ENCODE peak calls at places on chromosomes 6 and 20, in ten cellular contexts. One of them, this sample, is unnamed.

GRCh38 chr6:79078057-79078969 is at the start of gene PHIP:
- DNase-seq in stimulated activated CD4-positive, alpha-beta T cell treated with anti-CD3 and anti-CD28 coated beads, Interleukin-15, amount 100 ng/mL, for 1 hour: peak
- DNase-seq in activated naive CD8-positive, alpha-beta T cell treated with anti-CD3 and anti-CD28 coated beads for 36 hours: peak
- DNase-seq in HEK293T: peak
- DNase-seq in NCI-H1092 treated with DMSO at 0.1 percent for 48 hours: peak
- DNase-seq in activated CD8-positive, alpha-beta memory T cell treated with anti-CD3 and anti-CD28 coated beads, Interleukin-2, amount 10 ng/mL, durations not matched to agents 7 days and 5 days: peak
- DNase-seq in iPS-NIHi11: peak
- DNase-seq in NCI-H1417: peak
- DNase-seq in COLO829: peak
- DNase-seq in SW 1271: peak
- DNase-seq in this sample: peak

GRCh38 chr6:110180228-110181008 is at the start of gene CDC40:
- DNase-seq in stimulated activated CD4-positive, alpha-beta T cell treated with anti-CD3 and anti-CD28 coated beads, Interleukin-15, amount 100 ng/mL, for 1 hour: peak
- DNase-seq in activated naive CD8-positive, alpha-beta T cell treated with anti-CD3 and anti-CD28 coated beads for 36 hours: peak
- DNase-seq in HEK293T: peak
- DNase-seq in NCI-H1092 treated with DMSO at 0.1 percent for 48 hours: peak
- DNase-seq in activated CD8-positive, alpha-beta memory T cell treated with anti-CD3 and anti-CD28 coated beads, Interleukin-2, amount 10 ng/mL, durations not matched to agents 7 days and 5 days: peak
- DNase-seq in iPS-NIHi11: peak
- DNase-seq in NCI-H1417: peak
- DNase-seq in COLO829: no peak
- DNase-seq in SW 1271: peak
- DNase-seq in this sample: peak

GRCh38 chr6:130421567-130421966 is 55.8 kb downstream of the TMEM200A start:
- DNase-seq in stimulated activated CD4-positive, alpha-beta T cell treated with anti-CD3 and anti-CD28 coated beads, Interleukin-15, amount 100 ng/mL, for 1 hour: no peak
- DNase-seq in activated naive CD8-positive, alpha-beta T cell treated with anti-CD3 and anti-CD28 coated beads for 36 hours: no peak
- DNase-seq in HEK293T: no peak
- DNase-seq in NCI-H1092 treated with DMSO at 0.1 percent for 48 hours: no peak
- DNase-seq in activated CD8-positive, alpha-beta memory T cell treated with anti-CD3 and anti-CD28 coated beads, Interleukin-2, amount 10 ng/mL, durations not matched to agents 7 days and 5 days: no peak
- DNase-seq in iPS-NIHi11: no peak
- DNase-seq in NCI-H1417: no peak
- DNase-seq in COLO829: no peak
- DNase-seq in SW 1271: no peak
- DNase-seq in this sample: no peak

GRCh38 chr6:1614448-1614766 is 4.7 kb downstream of the FOXC1 start:
- DNase-seq in stimulated activated CD4-positive, alpha-beta T cell treated with anti-CD3 and anti-CD28 coated beads, Interleukin-15, amount 100 ng/mL, for 1 hour: no peak
- DNase-seq in activated naive CD8-positive, alpha-beta T cell treated with anti-CD3 and anti-CD28 coated beads for 36 hours: no peak
- DNase-seq in HEK293T: no peak
- DNase-seq in NCI-H1092 treated with DMSO at 0.1 percent for 48 hours: no peak
- DNase-seq in activated CD8-positive, alpha-beta memory T cell treated with anti-CD3 and anti-CD28 coated beads, Interleukin-2, amount 10 ng/mL, durations not matched to agents 7 days and 5 days: no peak
- DNase-seq in iPS-NIHi11: no peak
- DNase-seq in NCI-H1417: no peak
- DNase-seq in COLO829: no peak
- DNase-seq in SW 1271: no peak
- DNase-seq in this sample: no peak

GRCh38 chr6:139240161-139241010 is 51.4 kb downstream of the TXLNB start:
- DNase-seq in stimulated activated CD4-positive, alpha-beta T cell treated with anti-CD3 and anti-CD28 coated beads, Interleukin-15, amount 100 ng/mL, for 1 hour: no peak
- DNase-seq in activated naive CD8-positive, alpha-beta T cell treated with anti-CD3 and anti-CD28 coated beads for 36 hours: no peak
- DNase-seq in HEK293T: no peak
- DNase-seq in NCI-H1092 treated with DMSO at 0.1 percent for 48 hours: peak
- DNase-seq in activated CD8-positive, alpha-beta memory T cell treated with anti-CD3 and anti-CD28 coated beads, Interleukin-2, amount 10 ng/mL, durations not matched to agents 7 days and 5 days: no peak
- DNase-seq in iPS-NIHi11: no peak
- DNase-seq in NCI-H1417: peak
- DNase-seq in COLO829: no peak
- DNase-seq in SW 1271: no peak
- DNase-seq in this sample: peak

GRCh38 chr6:36769676-36770499 is 69.4 kb downstream of the CPNE5 start:
- DNase-seq in stimulated activated CD4-positive, alpha-beta T cell treated with anti-CD3 and anti-CD28 coated beads, Interleukin-15, amount 100 ng/mL, for 1 hour: no peak
- DNase-seq in activated naive CD8-positive, alpha-beta T cell treated with anti-CD3 and anti-CD28 coated beads for 36 hours: peak
- DNase-seq in HEK293T: no peak
- DNase-seq in NCI-H1092 treated with DMSO at 0.1 percent for 48 hours: no peak
- DNase-seq in activated CD8-positive, alpha-beta memory T cell treated with anti-CD3 and anti-CD28 coated beads, Interleukin-2, amount 10 ng/mL, durations not matched to agents 7 days and 5 days: peak
- DNase-seq in iPS-NIHi11: no peak
- DNase-seq in NCI-H1417: no peak
- DNase-seq in COLO829: no peak
- DNase-seq in SW 1271: peak
- DNase-seq in this sample: no peak

GRCh38 chr6:10977231-10977968 is 66.7 kb downstream of the ELOVL2 start:
- DNase-seq in stimulated activated CD4-positive, alpha-beta T cell treated with anti-CD3 and anti-CD28 coated beads, Interleukin-15, amount 100 ng/mL, for 1 hour: no peak
- DNase-seq in activated naive CD8-positive, alpha-beta T cell treated with anti-CD3 and anti-CD28 coated beads for 36 hours: no peak
- DNase-seq in HEK293T: no peak
- DNase-seq in NCI-H1092 treated with DMSO at 0.1 percent for 48 hours: no peak
- DNase-seq in activated CD8-positive, alpha-beta memory T cell treated with anti-CD3 and anti-CD28 coated beads, Interleukin-2, amount 10 ng/mL, durations not matched to agents 7 days and 5 days: no peak
- DNase-seq in iPS-NIHi11: peak
- DNase-seq in NCI-H1417: no peak
- DNase-seq in COLO829: no peak
- DNase-seq in SW 1271: no peak
- DNase-seq in this sample: no peak

GRCh38 chr6:138004423-138005287 is 102.6 kb downstream of the PERP start:
- DNase-seq in stimulated activated CD4-positive, alpha-beta T cell treated with anti-CD3 and anti-CD28 coated beads, Interleukin-15, amount 100 ng/mL, for 1 hour: no peak
- DNase-seq in activated naive CD8-positive, alpha-beta T cell treated with anti-CD3 and anti-CD28 coated beads for 36 hours: no peak
- DNase-seq in HEK293T: peak
- DNase-seq in NCI-H1092 treated with DMSO at 0.1 percent for 48 hours: peak
- DNase-seq in activated CD8-positive, alpha-beta memory T cell treated with anti-CD3 and anti-CD28 coated beads, Interleukin-2, amount 10 ng/mL, durations not matched to agents 7 days and 5 days: no peak
- DNase-seq in iPS-NIHi11: no peak
- DNase-seq in NCI-H1417: peak
- DNase-seq in COLO829: peak
- DNase-seq in SW 1271: no peak
- DNase-seq in this sample: peak

GRCh38 chr20:31608256-31608980 is 3.3 kb downstream of the ID1 start:
- DNase-seq in stimulated activated CD4-positive, alpha-beta T cell treated with anti-CD3 and anti-CD28 coated beads, Interleukin-15, amount 100 ng/mL, for 1 hour: no peak
- DNase-seq in activated naive CD8-positive, alpha-beta T cell treated with anti-CD3 and anti-CD28 coated beads for 36 hours: no peak
- DNase-seq in HEK293T: no peak
- DNase-seq in NCI-H1092 treated with DMSO at 0.1 percent for 48 hours: peak
- DNase-seq in activated CD8-positive, alpha-beta memory T cell treated with anti-CD3 and anti-CD28 coated beads, Interleukin-2, amount 10 ng/mL, durations not matched to agents 7 days and 5 days: no peak
- DNase-seq in iPS-NIHi11: peak
- DNase-seq in NCI-H1417: peak
- DNase-seq in COLO829: peak
- DNase-seq in SW 1271: no peak
- DNase-seq in this sample: peak

GRCh38 chr6:8392569-8392968 is 42.8 kb downstream of the SLC35B3 start:
- DNase-seq in stimulated activated CD4-positive, alpha-beta T cell treated with anti-CD3 and anti-CD28 coated beads, Interleukin-15, amount 100 ng/mL, for 1 hour: no peak
- DNase-seq in activated naive CD8-positive, alpha-beta T cell treated with anti-CD3 and anti-CD28 coated beads for 36 hours: no peak
- DNase-seq in HEK293T: peak
- DNase-seq in NCI-H1092 treated with DMSO at 0.1 percent for 48 hours: no peak
- DNase-seq in activated CD8-positive, alpha-beta memory T cell treated with anti-CD3 and anti-CD28 coated beads, Interleukin-2, amount 10 ng/mL, durations not matched to agents 7 days and 5 days: no peak
- DNase-seq in iPS-NIHi11: no peak
- DNase-seq in NCI-H1417: no peak
- DNase-seq in COLO829: peak
- DNase-seq in SW 1271: no peak
- DNase-seq in this sample: no peak

GRCh38 chr6:41470341-41471063 is 75.7 kb upstream of the FOXP4 start:
- DNase-seq in stimulated activated CD4-positive, alpha-beta T cell treated with anti-CD3 and anti-CD28 coated beads, Interleukin-15, amount 100 ng/mL, for 1 hour: no peak
- DNase-seq in activated naive CD8-positive, alpha-beta T cell treated with anti-CD3 and anti-CD28 coated beads for 36 hours: no peak
- DNase-seq in HEK293T: no peak
- DNase-seq in NCI-H1092 treated with DMSO at 0.1 percent for 48 hours: no peak
- DNase-seq in activated CD8-positive, alpha-beta memory T cell treated with anti-CD3 and anti-CD28 coated beads, Interleukin-2, amount 10 ng/mL, durations not matched to agents 7 days and 5 days: no peak
- DNase-seq in iPS-NIHi11: peak
- DNase-seq in NCI-H1417: no peak
- DNase-seq in COLO829: no peak
- DNase-seq in SW 1271: no peak
- DNase-seq in this sample: no peak

GRCh38 chr20:58146761-58147160 is 81.7 kb downstream of the ANKRD60 start:
- DNase-seq in stimulated activated CD4-positive, alpha-beta T cell treated with anti-CD3 and anti-CD28 coated beads, Interleukin-15, amount 100 ng/mL, for 1 hour: no peak
- DNase-seq in activated naive CD8-positive, alpha-beta T cell treated with anti-CD3 and anti-CD28 coated beads for 36 hours: no peak
- DNase-seq in HEK293T: no peak
- DNase-seq in NCI-H1092 treated with DMSO at 0.1 percent for 48 hours: no peak
- DNase-seq in activated CD8-positive, alpha-beta memory T cell treated with anti-CD3 and anti-CD28 coated beads, Interleukin-2, amount 10 ng/mL, durations not matched to agents 7 days and 5 days: no peak
- DNase-seq in iPS-NIHi11: no peak
- DNase-seq in NCI-H1417: no peak
- DNase-seq in COLO829: no peak
- DNase-seq in SW 1271: no peak
- DNase-seq in this sample: no peak

GRCh38 chr6:127481628-127482027 is 22.4 kb upstream of the KIAA0408 start:
- DNase-seq in stimulated activated CD4-positive, alpha-beta T cell treated with anti-CD3 and anti-CD28 coated beads, Interleukin-15, amount 100 ng/mL, for 1 hour: no peak
- DNase-seq in activated naive CD8-positive, alpha-beta T cell treated with anti-CD3 and anti-CD28 coated beads for 36 hours: no peak
- DNase-seq in HEK293T: no peak
- DNase-seq in NCI-H1092 treated with DMSO at 0.1 percent for 48 hours: no peak
- DNase-seq in activated CD8-positive, alpha-beta memory T cell treated with anti-CD3 and anti-CD28 coated beads, Interleukin-2, amount 10 ng/mL, durations not matched to agents 7 days and 5 days: no peak
- DNase-seq in iPS-NIHi11: no peak
- DNase-seq in NCI-H1417: no peak
- DNase-seq in COLO829: no peak
- DNase-seq in SW 1271: no peak
- DNase-seq in this sample: no peak

GRCh38 chr6:85472744-85473143 is 22.9 kb downstream of the NT5E start:
- DNase-seq in stimulated activated CD4-positive, alpha-beta T cell treated with anti-CD3 and anti-CD28 coated beads, Interleukin-15, amount 100 ng/mL, for 1 hour: no peak
- DNase-seq in activated naive CD8-positive, alpha-beta T cell treated with anti-CD3 and anti-CD28 coated beads for 36 hours: no peak
- DNase-seq in HEK293T: no peak
- DNase-seq in NCI-H1092 treated with DMSO at 0.1 percent for 48 hours: no peak
- DNase-seq in activated CD8-positive, alpha-beta memory T cell treated with anti-CD3 and anti-CD28 coated beads, Interleukin-2, amount 10 ng/mL, durations not matched to agents 7 days and 5 days: no peak
- DNase-seq in iPS-NIHi11: no peak
- DNase-seq in NCI-H1417: no peak
- DNase-seq in COLO829: no peak
- DNase-seq in SW 1271: no peak
- DNase-seq in this sample: no peak

GRCh38 chr6:105886812-105887513 is 199.2 kb upstream of the PRDM1 start:
- DNase-seq in stimulated activated CD4-positive, alpha-beta T cell treated with anti-CD3 and anti-CD28 coated beads, Interleukin-15, amount 100 ng/mL, for 1 hour: no peak
- DNase-seq in activated naive CD8-positive, alpha-beta T cell treated with anti-CD3 and anti-CD28 coated beads for 36 hours: no peak
- DNase-seq in HEK293T: no peak
- DNase-seq in NCI-H1092 treated with DMSO at 0.1 percent for 48 hours: no peak
- DNase-seq in activated CD8-positive, alpha-beta memory T cell treated with anti-CD3 and anti-CD28 coated beads, Interleukin-2, amount 10 ng/mL, durations not matched to agents 7 days and 5 days: no peak
- DNase-seq in iPS-NIHi11: no peak
- DNase-seq in NCI-H1417: no peak
- DNase-seq in COLO829: no peak
- DNase-seq in SW 1271: no peak
- DNase-seq in this sample: no peak

GRCh38 chr6:107576852-107577251 is 86.9 kb downstream of the SOBP start:
- DNase-seq in stimulated activated CD4-positive, alpha-beta T cell treated with anti-CD3 and anti-CD28 coated beads, Interleukin-15, amount 100 ng/mL, for 1 hour: no peak
- DNase-seq in activated naive CD8-positive, alpha-beta T cell treated with anti-CD3 and anti-CD28 coated beads for 36 hours: no peak
- DNase-seq in HEK293T: no peak
- DNase-seq in NCI-H1092 treated with DMSO at 0.1 percent for 48 hours: no peak
- DNase-seq in activated CD8-positive, alpha-beta memory T cell treated with anti-CD3 and anti-CD28 coated beads, Interleukin-2, amount 10 ng/mL, durations not matched to agents 7 days and 5 days: no peak
- DNase-seq in iPS-NIHi11: no peak
- DNase-seq in NCI-H1417: no peak
- DNase-seq in COLO829: no peak
- DNase-seq in SW 1271: no peak
- DNase-seq in this sample: no peak

GRCh38 chr20:50467618-50468373 is 42.4 kb upstream of the PTPN1 start:
- DNase-seq in stimulated activated CD4-positive, alpha-beta T cell treated with anti-CD3 and anti-CD28 coated beads, Interleukin-15, amount 100 ng/mL, for 1 hour: no peak
- DNase-seq in activated naive CD8-positive, alpha-beta T cell treated with anti-CD3 and anti-CD28 coated beads for 36 hours: peak
- DNase-seq in HEK293T: peak
- DNase-seq in NCI-H1092 treated with DMSO at 0.1 percent for 48 hours: no peak
- DNase-seq in activated CD8-positive, alpha-beta memory T cell treated with anti-CD3 and anti-CD28 coated beads, Interleukin-2, amount 10 ng/mL, durations not matched to agents 7 days and 5 days: peak
- DNase-seq in iPS-NIHi11: peak
- DNase-seq in NCI-H1417: no peak
- DNase-seq in COLO829: peak
- DNase-seq in SW 1271: no peak
- DNase-seq in this sample: peak

GRCh38 chr6:170181338-170181690 is 109.6 kb downstream of the DLL1 start:
- DNase-seq in stimulated activated CD4-positive, alpha-beta T cell treated with anti-CD3 and anti-CD28 coated beads, Interleukin-15, amount 100 ng/mL, for 1 hour: no peak
- DNase-seq in activated naive CD8-positive, alpha-beta T cell treated with anti-CD3 and anti-CD28 coated beads for 36 hours: no peak
- DNase-seq in HEK293T: no peak
- DNase-seq in NCI-H1092 treated with DMSO at 0.1 percent for 48 hours: no peak
- DNase-seq in activated CD8-positive, alpha-beta memory T cell treated with anti-CD3 and anti-CD28 coated beads, Interleukin-2, amount 10 ng/mL, durations not matched to agents 7 days and 5 days: no peak
- DNase-seq in iPS-NIHi11: no peak
- DNase-seq in NCI-H1417: no peak
- DNase-seq in COLO829: no peak
- DNase-seq in SW 1271: no peak
- DNase-seq in this sample: no peak

GRCh38 chr6:141395443-141396008 is 737.2 kb upstream of the GJE1 start:
- DNase-seq in stimulated activated CD4-positive, alpha-beta T cell treated with anti-CD3 and anti-CD28 coated beads, Interleukin-15, amount 100 ng/mL, for 1 hour: no peak
- DNase-seq in activated naive CD8-positive, alpha-beta T cell treated with anti-CD3 and anti-CD28 coated beads for 36 hours: no peak
- DNase-seq in HEK293T: no peak
- DNase-seq in NCI-H1092 treated with DMSO at 0.1 percent for 48 hours: no peak
- DNase-seq in activated CD8-positive, alpha-beta memory T cell treated with anti-CD3 and anti-CD28 coated beads, Interleukin-2, amount 10 ng/mL, durations not matched to agents 7 days and 5 days: no peak
- DNase-seq in iPS-NIHi11: no peak
- DNase-seq in NCI-H1417: no peak
- DNase-seq in COLO829: no peak
- DNase-seq in SW 1271: no peak
- DNase-seq in this sample: no peak

GRCh38 chr6:158284340-158285210 is 27.7 kb upstream of the TULP4 start:
- DNase-seq in stimulated activated CD4-positive, alpha-beta T cell treated with anti-CD3 and anti-CD28 coated beads, Interleukin-15, amount 100 ng/mL, for 1 hour: no peak
- DNase-seq in activated naive CD8-positive, alpha-beta T cell treated with anti-CD3 and anti-CD28 coated beads for 36 hours: no peak
- DNase-seq in HEK293T: no peak
- DNase-seq in NCI-H1092 treated with DMSO at 0.1 percent for 48 hours: no peak
- DNase-seq in activated CD8-positive, alpha-beta memory T cell treated with anti-CD3 and anti-CD28 coated beads, Interleukin-2, amount 10 ng/mL, durations not matched to agents 7 days and 5 days: no peak
- DNase-seq in iPS-NIHi11: peak
- DNase-seq in NCI-H1417: no peak
- DNase-seq in COLO829: peak
- DNase-seq in SW 1271: peak
- DNase-seq in this sample: no peak

GRCh38 chr6:141552463-141552862 is 580.3 kb upstream of the GJE1 start:
- DNase-seq in stimulated activated CD4-positive, alpha-beta T cell treated with anti-CD3 and anti-CD28 coated beads, Interleukin-15, amount 100 ng/mL, for 1 hour: no peak
- DNase-seq in activated naive CD8-positive, alpha-beta T cell treated with anti-CD3 and anti-CD28 coated beads for 36 hours: no peak
- DNase-seq in HEK293T: no peak
- DNase-seq in NCI-H1092 treated with DMSO at 0.1 percent for 48 hours: peak
- DNase-seq in activated CD8-positive, alpha-beta memory T cell treated with anti-CD3 and anti-CD28 coated beads, Interleukin-2, amount 10 ng/mL, durations not matched to agents 7 days and 5 days: no peak
- DNase-seq in iPS-NIHi11: peak
- DNase-seq in NCI-H1417: peak
- DNase-seq in COLO829: no peak
- DNase-seq in SW 1271: peak
- DNase-seq in this sample: peak

GRCh38 chr20:45433316-45433715 is 17.4 kb downstream of the PIGT start:
- DNase-seq in stimulated activated CD4-positive, alpha-beta T cell treated with anti-CD3 and anti-CD28 coated beads, Interleukin-15, amount 100 ng/mL, for 1 hour: no peak
- DNase-seq in activated naive CD8-positive, alpha-beta T cell treated with anti-CD3 and anti-CD28 coated beads for 36 hours: no peak
- DNase-seq in HEK293T: no peak
- DNase-seq in NCI-H1092 treated with DMSO at 0.1 percent for 48 hours: no peak
- DNase-seq in activated CD8-positive, alpha-beta memory T cell treated with anti-CD3 and anti-CD28 coated beads, Interleukin-2, amount 10 ng/mL, durations not matched to agents 7 days and 5 days: no peak
- DNase-seq in iPS-NIHi11: no peak
- DNase-seq in NCI-H1417: no peak
- DNase-seq in COLO829: no peak
- DNase-seq in SW 1271: no peak
- DNase-seq in this sample: no peak

GRCh38 chr20:9286501-9286900 is 217.6 kb downstream of the PLCB4 start:
- DNase-seq in stimulated activated CD4-positive, alpha-beta T cell treated with anti-CD3 and anti-CD28 coated beads, Interleukin-15, amount 100 ng/mL, for 1 hour: no peak
- DNase-seq in activated naive CD8-positive, alpha-beta T cell treated with anti-CD3 and anti-CD28 coated beads for 36 hours: no peak
- DNase-seq in HEK293T: no peak
- DNase-seq in NCI-H1092 treated with DMSO at 0.1 percent for 48 hours: no peak
- DNase-seq in activated CD8-positive, alpha-beta memory T cell treated with anti-CD3 and anti-CD28 coated beads, Interleukin-2, amount 10 ng/mL, durations not matched to agents 7 days and 5 days: no peak
- DNase-seq in iPS-NIHi11: no peak
- DNase-seq in NCI-H1417: no peak
- DNase-seq in COLO829: no peak
- DNase-seq in SW 1271: no peak
- DNase-seq in this sample: no peak

GRCh38 chr20:21101453-21102251 is 4.5 kb downstream of the LINC00237 start:
- DNase-seq in stimulated activated CD4-positive, alpha-beta T cell treated with anti-CD3 and anti-CD28 coated beads, Interleukin-15, amount 100 ng/mL, for 1 hour: no peak
- DNase-seq in activated naive CD8-positive, alpha-beta T cell treated with anti-CD3 and anti-CD28 coated beads for 36 hours: no peak
- DNase-seq in HEK293T: peak
- DNase-seq in NCI-H1092 treated with DMSO at 0.1 percent for 48 hours: no peak
- DNase-seq in activated CD8-positive, alpha-beta memory T cell treated with anti-CD3 and anti-CD28 coated beads, Interleukin-2, amount 10 ng/mL, durations not matched to agents 7 days and 5 days: no peak
- DNase-seq in iPS-NIHi11: peak
- DNase-seq in NCI-H1417: peak
- DNase-seq in COLO829: no peak
- DNase-seq in SW 1271: no peak
- DNase-seq in this sample: no peak